ENCODE peak calls at places on chromosomes 13 and 19, in six cellular contexts. One of them, this sample, is unnamed.

GRCh38 chr13:51772781-51773180 is 31.2 kb downstream of the DHRS12 start:
- DNase-seq in left lung: no peak
- DNase-seq in CD8-positive, alpha-beta T cell: no peak
- DNase-seq in foreskin keratinocyte: no peak
- DNase-seq in A549: no peak
- DNase-seq in tibial artery: no peak
- DNase-seq in this sample: no peak

GRCh38 chr13:94595006-94595942 is 678 bp downstream of the TGDS start:
- DNase-seq in left lung: no peak
- DNase-seq in CD8-positive, alpha-beta T cell: peak; percentile 58
- DNase-seq in foreskin keratinocyte: peak; percentile 3
- DNase-seq in A549: no peak
- DNase-seq in tibial artery: no peak
- DNase-seq in this sample: no peak

GRCh38 chr13:112014857-112015256 is 52.1 kb upstream of the SOX1 start:
- DNase-seq in left lung: no peak
- DNase-seq in CD8-positive, alpha-beta T cell: no peak
- DNase-seq in foreskin keratinocyte: no peak
- DNase-seq in A549: no peak
- DNase-seq in tibial artery: no peak
- DNase-seq in this sample: no peak

GRCh38 chr19:48445606-48446481 is at the start of gene GRWD1:
- DNase-seq in left lung: peak; percentile 93
- DNase-seq in CD8-positive, alpha-beta T cell: peak; percentile 91
- DNase-seq in foreskin keratinocyte: peak; percentile 94
- DNase-seq in A549: peak; percentile 99
- DNase-seq in tibial artery: peak; percentile 95
- DNase-seq in this sample: peak; percentile 79

GRCh38 chr19:41018736-41019290 is 27.7 kb downstream of the CYP2B6 start:
- DNase-seq in left lung: no peak
- DNase-seq in CD8-positive, alpha-beta T cell: no peak
- DNase-seq in foreskin keratinocyte: no peak
- DNase-seq in A549: no peak
- DNase-seq in tibial artery: no peak
- DNase-seq in this sample: no peak

GRCh38 chr13:52428295-52428694 is 22.1 kb downstream of the VPS36 start:
- DNase-seq in left lung: no peak
- DNase-seq in CD8-positive, alpha-beta T cell: no peak
- DNase-seq in foreskin keratinocyte: no peak
- DNase-seq in A549: peak; percentile 49
- DNase-seq in tibial artery: no peak
- DNase-seq in this sample: no peak

GRCh38 chr19:7575426-7576040 is 20.1 kb upstream of the CAMSAP3 start:
- DNase-seq in left lung: no peak
- DNase-seq in CD8-positive, alpha-beta T cell: no peak
- DNase-seq in foreskin keratinocyte: peak; percentile 26
- DNase-seq in A549: peak; percentile 53
- DNase-seq in tibial artery: no peak
- DNase-seq in this sample: no peak

GRCh38 chr19:2290441-2291184 is 8.6 kb upstream of the PEAK3 start:
- DNase-seq in left lung: peak; percentile 85
- DNase-seq in CD8-positive, alpha-beta T cell: peak; percentile 74
- DNase-seq in foreskin keratinocyte: no peak
- DNase-seq in A549: no peak
- DNase-seq in tibial artery: no peak
- DNase-seq in this sample: no peak

GRCh38 chr19:42628411-42629135 is 33.8 kb upstream of the CEACAM8 start:
- DNase-seq in left lung: no peak
- DNase-seq in CD8-positive, alpha-beta T cell: no peak
- DNase-seq in foreskin keratinocyte: no peak
- DNase-seq in A549: no peak
- DNase-seq in tibial artery: no peak
- DNase-seq in this sample: no peak

GRCh38 chr19:1672769-1673644 is 20.6 kb upstream of the TCF3 start:
- DNase-seq in left lung: peak; percentile 51
- DNase-seq in CD8-positive, alpha-beta T cell: no peak
- DNase-seq in foreskin keratinocyte: no peak
- DNase-seq in A549: no peak
- DNase-seq in tibial artery: no peak
- DNase-seq in this sample: no peak

GRCh38 chr19:54335979-54336892 is 2.7 kb downstream of the LILRA4 start:
- DNase-seq in left lung: no peak
- DNase-seq in CD8-positive, alpha-beta T cell: no peak
- DNase-seq in foreskin keratinocyte: no peak
- DNase-seq in A549: no peak
- DNase-seq in tibial artery: no peak
- DNase-seq in this sample: no peak

GRCh38 chr19:24054044-24054935 is 32.7 kb upstream of the ZNF254 start:
- DNase-seq in left lung: no peak
- DNase-seq in CD8-positive, alpha-beta T cell: no peak
- DNase-seq in foreskin keratinocyte: peak; percentile 98
- DNase-seq in A549: peak; percentile 78
- DNase-seq in tibial artery: no peak
- DNase-seq in this sample: peak; percentile 44

GRCh38 chr19:10604460-10604980 is 17.4 kb upstream of the AP1M2 start:
- DNase-seq in left lung: no peak
- DNase-seq in CD8-positive, alpha-beta T cell: peak; percentile 57
- DNase-seq in foreskin keratinocyte: no peak
- DNase-seq in A549: no peak
- DNase-seq in tibial artery: no peak
- DNase-seq in this sample: no peak

GRCh38 chr19:2567580-2567979 is 91.7 kb downstream of the GADD45B start:
- DNase-seq in left lung: peak; percentile 85
- DNase-seq in CD8-positive, alpha-beta T cell: no peak
- DNase-seq in foreskin keratinocyte: no peak
- DNase-seq in A549: no peak
- DNase-seq in tibial artery: peak; percentile 86
- DNase-seq in this sample: peak; percentile 48

GRCh38 chr19:55082023-55082851 is 6.6 kb downstream of the EPS8L1 start:
- DNase-seq in left lung: peak; percentile 80
- DNase-seq in CD8-positive, alpha-beta T cell: no peak
- DNase-seq in foreskin keratinocyte: no peak
- DNase-seq in A549: peak; percentile 62
- DNase-seq in tibial artery: no peak
- DNase-seq in this sample: no peak

GRCh38 chr13:45196622-45197021 is 4.2 kb downstream of the KCTD4 start:
- DNase-seq in left lung: no peak
- DNase-seq in CD8-positive, alpha-beta T cell: no peak
- DNase-seq in foreskin keratinocyte: peak; percentile 90
- DNase-seq in A549: no peak
- DNase-seq in tibial artery: no peak
- DNase-seq in this sample: no peak

GRCh38 chr19:45110811-45111210 is 17.8 kb downstream of the PPP1R37 start:
- DNase-seq in left lung: no peak
- DNase-seq in CD8-positive, alpha-beta T cell: no peak
- DNase-seq in foreskin keratinocyte: no peak
- DNase-seq in A549: no peak
- DNase-seq in tibial artery: no peak
- DNase-seq in this sample: no peak

GRCh38 chr19:42386974-42387707 is 3.0 kb downstream of the CNFN start:
- DNase-seq in left lung: peak; percentile 91
- DNase-seq in CD8-positive, alpha-beta T cell: peak; percentile 75
- DNase-seq in foreskin keratinocyte: peak; percentile 47
- DNase-seq in A549: peak; percentile 95
- DNase-seq in tibial artery: no peak
- DNase-seq in this sample: no peak

GRCh38 chr13:100987993-100988392 is 313.4 kb upstream of the TMTC4 start:
- DNase-seq in left lung: no peak
- DNase-seq in CD8-positive, alpha-beta T cell: no peak
- DNase-seq in foreskin keratinocyte: no peak
- DNase-seq in A549: peak; percentile 1
- DNase-seq in tibial artery: no peak
- DNase-seq in this sample: no peak

GRCh38 chr19:35295792-35296462 is 4.0 kb downstream of the MAG start:
- DNase-seq in left lung: no peak
- DNase-seq in CD8-positive, alpha-beta T cell: peak; percentile 75
- DNase-seq in foreskin keratinocyte: no peak
- DNase-seq in A549: no peak
- DNase-seq in tibial artery: no peak
- DNase-seq in this sample: no peak

GRCh38 chr19:8638078-8638619 is 7.7 kb downstream of the NFILZ start:
- DNase-seq in left lung: no peak
- DNase-seq in CD8-positive, alpha-beta T cell: no peak
- DNase-seq in foreskin keratinocyte: no peak
- DNase-seq in A549: peak; percentile 93
- DNase-seq in tibial artery: no peak
- DNase-seq in this sample: peak; percentile 17

GRCh38 chr19:22354665-22355064 is 67.5 kb downstream of the ZNF98 start:
- DNase-seq in left lung: no peak
- DNase-seq in CD8-positive, alpha-beta T cell: no peak
- DNase-seq in foreskin keratinocyte: no peak
- DNase-seq in A549: no peak
- DNase-seq in tibial artery: no peak
- DNase-seq in this sample: no peak

GRCh38 chr13:71524245-71525002 is 342.6 kb downstream of the DACH1 start:
- DNase-seq in left lung: no peak
- DNase-seq in CD8-positive, alpha-beta T cell: no peak
- DNase-seq in foreskin keratinocyte: no peak
- DNase-seq in A549: no peak
- DNase-seq in tibial artery: no peak
- DNase-seq in this sample: no peak

GRCh38 chr13:59960683-59961082 is 203.0 kb downstream of the DIAPH3 start:
- DNase-seq in left lung: no peak
- DNase-seq in CD8-positive, alpha-beta T cell: no peak
- DNase-seq in foreskin keratinocyte: no peak
- DNase-seq in A549: no peak
- DNase-seq in tibial artery: no peak
- DNase-seq in this sample: no peak

GRCh38 chr13:49023441-49023840 is 47.7 kb downstream of the FNDC3A start:
- DNase-seq in left lung: no peak
- DNase-seq in CD8-positive, alpha-beta T cell: no peak
- DNase-seq in foreskin keratinocyte: peak; percentile 42
- DNase-seq in A549: peak; percentile 24
- DNase-seq in tibial artery: no peak
- DNase-seq in this sample: no peak

GRCh38 chr13:95388420-95389079 is 87.3 kb upstream of the ABCC4 start:
- DNase-seq in left lung: no peak
- DNase-seq in CD8-positive, alpha-beta T cell: no peak
- DNase-seq in foreskin keratinocyte: no peak
- DNase-seq in A549: no peak
- DNase-seq in tibial artery: no peak
- DNase-seq in this sample: no peak

GRCh38 chr19:13765395-13766094 is 1.2 kb downstream of the MRI1 start:
- DNase-seq in left lung: no peak
- DNase-seq in CD8-positive, alpha-beta T cell: no peak
- DNase-seq in foreskin keratinocyte: no peak
- DNase-seq in A549: no peak
- DNase-seq in tibial artery: no peak
- DNase-seq in this sample: no peak
- H3K27ac ChIP-seq in left lung: no peak overlapping the region
- H3K27ac ChIP-seq in CD8-positive, alpha-beta T cell: no peak overlapping the region
- H3K27ac ChIP-seq in foreskin keratinocyte: peak overlapping the region; percentile 1
- H3K27ac ChIP-seq in A549: peak overlapping the region; percentile 97
- H3K27ac ChIP-seq in tibial artery: peak overlapping the region; percentile 84
- H3K27ac ChIP-seq in this sample: peak overlapping the region; percentile 73

GRCh38 chr19:5826531-5827341 is 12.8 kb downstream of the FUT6 start:
- DNase-seq in left lung: no peak
- DNase-seq in CD8-positive, alpha-beta T cell: peak; percentile 51
- DNase-seq in foreskin keratinocyte: peak; percentile 20
- DNase-seq in A549: peak; percentile 70
- DNase-seq in tibial artery: no peak
- DNase-seq in this sample: no peak
- TF ChIP-seq CTCF in left lung: no peak
- TF ChIP-seq CTCF in CD8-positive, alpha-beta T cell: no peak
- TF ChIP-seq CTCF in foreskin keratinocyte: peak; percentile 56
- TF ChIP-seq CTCF in A549: no peak
- TF ChIP-seq CTCF in tibial artery: no peak
- TF ChIP-seq CTCF in this sample: no peak

GRCh38 chr13:36710396-36710795 is 36.6 kb downstream of the SERTM1 start:
- DNase-seq in left lung: no peak
- DNase-seq in CD8-positive, alpha-beta T cell: no peak
- DNase-seq in foreskin keratinocyte: no peak
- DNase-seq in A549: no peak
- DNase-seq in tibial artery: no peak
- DNase-seq in this sample: no peak

GRCh38 chr13:36709136-36709895 is 35.5 kb downstream of the SERTM1 start:
- DNase-seq in left lung: no peak
- DNase-seq in CD8-positive, alpha-beta T cell: no peak
- DNase-seq in foreskin keratinocyte: no peak
- DNase-seq in A549: no peak
- DNase-seq in tibial artery: no peak
- DNase-seq in this sample: no peak

GRCh38 chr13:36712290-36712689 is 38.5 kb downstream of the SERTM1 start:
- DNase-seq in left lung: no peak
- DNase-seq in CD8-positive, alpha-beta T cell: no peak
- DNase-seq in foreskin keratinocyte: no peak
- DNase-seq in A549: no peak
- DNase-seq in tibial artery: no peak
- DNase-seq in this sample: no peak

GRCh38 chr13:36706755-36707154 is 32.9 kb downstream of the SERTM1 start:
- DNase-seq in left lung: no peak
- DNase-seq in CD8-positive, alpha-beta T cell: no peak
- DNase-seq in foreskin keratinocyte: no peak
- DNase-seq in A549: no peak
- DNase-seq in tibial artery: no peak
- DNase-seq in this sample: no peak
- H3K4me1 ChIP-seq in left lung: no peaks in the 10 kb centered on the region
- H3K4me1 ChIP-seq in CD8-positive, alpha-beta T cell: no peaks in the 10 kb centered on the region
- H3K4me1 ChIP-seq in foreskin keratinocyte: no peaks in the 10 kb centered on the region
- H3K4me1 ChIP-seq in A549: no peaks in the 10 kb centered on the region
- H3K4me1 ChIP-seq in tibial artery: peaks cover 7% of the 10 kb centered on the region
- H3K4me1 ChIP-seq in this sample: no peaks in the 10 kb centered on the region

GRCh38 chr19:288911-289310 is 2.3 kb downstream of the PLPP2 start:
- DNase-seq in left lung: no peak
- DNase-seq in CD8-positive, alpha-beta T cell: no peak
- DNase-seq in foreskin keratinocyte: no peak
- DNase-seq in A549: no peak
- DNase-seq in tibial artery: no peak
- DNase-seq in this sample: no peak
- H3K27ac ChIP-seq in left lung: no peak overlapping the region
- H3K27ac ChIP-seq in CD8-positive, alpha-beta T cell: no peak overlapping the region
- H3K27ac ChIP-seq in foreskin keratinocyte: no peak overlapping the region
- H3K27ac ChIP-seq in A549: peak overlapping the region; percentile 100
- H3K27ac ChIP-seq in tibial artery: no peak overlapping the region
- H3K27ac ChIP-seq in this sample: no peak overlapping the region

DNA sequence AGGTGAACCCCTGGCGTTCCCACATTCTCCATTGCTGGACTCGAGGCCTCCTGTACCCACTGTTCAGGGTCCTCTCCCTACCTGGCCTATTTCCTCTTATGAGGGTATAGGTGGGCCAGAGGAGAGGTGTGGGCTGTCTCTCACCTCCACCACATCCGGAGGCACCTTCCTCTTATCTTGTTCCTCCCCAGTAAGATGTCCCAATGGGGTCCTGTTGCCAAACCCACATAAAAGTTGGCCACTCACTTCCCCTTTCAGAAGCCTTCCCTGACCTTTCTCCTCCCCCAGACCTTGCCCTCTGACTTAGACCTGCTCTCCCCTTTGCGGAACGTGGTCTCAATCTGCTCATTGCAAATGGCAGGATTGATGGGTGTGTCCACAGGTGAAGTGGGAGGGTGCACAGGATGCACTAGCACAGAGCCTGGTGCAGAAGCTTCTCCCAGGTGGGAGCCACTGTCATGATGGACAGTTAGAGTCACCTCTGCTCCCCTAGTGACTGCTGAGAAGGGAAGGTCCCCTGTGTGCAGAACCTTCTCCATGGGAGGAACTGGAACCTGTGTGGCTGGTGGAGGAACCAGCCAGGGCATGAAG is 1.3 kb downstream of the CYP4F3 start:
- DNase-seq in left lung: no peak
- DNase-seq in CD8-positive, alpha-beta T cell: no peak
- DNase-seq in foreskin keratinocyte: no peak
- DNase-seq in A549: no peak
- DNase-seq in tibial artery: no peak
- DNase-seq in this sample: no peak
- TF ChIP-seq CTCF in left lung: no peak
- TF ChIP-seq CTCF in CD8-positive, alpha-beta T cell: no peak
- TF ChIP-seq CTCF in foreskin keratinocyte: no peak
- TF ChIP-seq CTCF in A549: no peak
- TF ChIP-seq CTCF in tibial artery: no peak
- TF ChIP-seq CTCF in this sample: no peak

GRCh38 chr19:29529646-29530548 is 4.1 kb downstream of the VSTM2B start:
- DNase-seq in left lung: peak; percentile 75
- DNase-seq in CD8-positive, alpha-beta T cell: no peak
- DNase-seq in foreskin keratinocyte: no peak
- DNase-seq in A549: no peak
- DNase-seq in tibial artery: no peak
- DNase-seq in this sample: no peak
- H3K4me1 ChIP-seq in left lung: peaks cover 29% of the 10 kb centered on the region
- H3K4me1 ChIP-seq in CD8-positive, alpha-beta T cell: peaks cover 18% of the 10 kb centered on the region
- H3K4me1 ChIP-seq in foreskin keratinocyte: no peaks in the 10 kb centered on the region
- H3K4me1 ChIP-seq in A549: peaks cover 12% of the 10 kb centered on the region
- H3K4me1 ChIP-seq in tibial artery: peaks cover 50% of the 10 kb centered on the region
- H3K4me1 ChIP-seq in this sample: no peaks in the 10 kb centered on the region

This sample was measured in gastrocnemius medialis.